ENCODE peak calls at places on chromosomes 3 and 15, in ten cellular contexts. G, M, U, Z, V, C, H, A, E and Q are unnamed samples.

GRCh38 chr3:79820089-79820488 is 52.3 kb upstream of the ROBO1 start:
- DNase-seq in V (no peak), E (no peak), G (no peak), C (no peak), H (no peak), A (no peak), U (no peak), Z (no peak), M (no peak), Q (no peak)

GRCh38 chr15:31347067-31347975 is 20.7 kb downstream of the KLF13 start:
- DNase-seq in C (no peak), G (no peak), V (no peak), E (no peak), Z (no peak), A (no peak), M (peak), U (peak), H (no peak), Q (no peak)

GRCh38 chr3:119408243-119408950 is 55.0 kb downstream of the TMEM39A start:
- DNase-seq in E (no peak), H (no peak), C (no peak), M (no peak), U (no peak), Z (no peak), G (no peak), V (no peak), A (no peak), Q (no peak)

GRCh38 chr15:33636234-33636633 is 325.5 kb downstream of the RYR3 start:
- DNase-seq in C (no peak), G (no peak), M (no peak), Z (no peak), E (no peak), V (no peak), H (no peak), U (no peak), A (no peak), Q (no peak)

GRCh38 chr3:31606453-31606852 is 73.7 kb downstream of the STT3B start:
- DNase-seq in U (no peak), E (no peak), H (no peak), G (no peak), V (no peak), M (no peak), C (no peak), A (no peak), Z (no peak), Q (no peak)

GRCh38 chr3:77780621-77781020 is 740.7 kb downstream of the ROBO2 start:
- DNase-seq in C (no peak), G (peak), M (no peak), H (no peak), V (no peak), E (no peak), Z (no peak), U (no peak), A (no peak), Q (no peak)

GRCh38 chr3:126245811-126246727 is 65.7 kb upstream of the ALDH1L1 start:
- DNase-seq in G (peak), C (peak), Z (no peak), V (peak), M (peak), H (no peak), E (peak), U (no peak), A (peak), Q (peak)

GRCh38 chr15:74055804-74056203 is 26.5 kb downstream of the GOLGA6A start:
- DNase-seq in A (no peak), E (no peak), V (no peak), H (no peak), Z (no peak), U (no peak), M (no peak), G (no peak), C (no peak), Q (no peak)

GRCh38 chr3:12353796-12354505 is 65.1 kb downstream of the PPARG start:
- DNase-seq in A (no peak), U (no peak), C (peak), E (no peak), G (no peak), M (no peak), V (no peak), H (no peak), Z (no peak), Q (no peak)

GRCh38 chr15:60830479-60830878 is 351.5 kb upstream of the ICE2 start:
- DNase-seq in V (no peak), Z (no peak), G (no peak), H (no peak), C (peak), A (no peak), U (no peak), E (no peak), M (no peak), Q (no peak)

GRCh38 chr15:69225355-69226027 is 65.1 kb downstream of the GLCE start:
- DNase-seq in Z (no peak), M (no peak), C (peak), E (no peak), H (peak), U (no peak), V (peak), A (peak), G (peak), Q (peak)

GRCh38 chr15:31297880-31298456 is 28.7 kb upstream of the KLF13 start:
- DNase-seq in M (no peak), Z (no peak), U (no peak), G (no peak), V (no peak), H (no peak), A (peak), C (no peak), E (no peak), Q (no peak)

GRCh38 chr3:97687734-97688133 is 76.8 kb upstream of the ARL6 start:
- DNase-seq in M (no peak), G (no peak), A (no peak), Z (no peak), C (no peak), V (no peak), E (no peak), U (no peak), H (no peak), Q (no peak)

GRCh38 chr3:141969711-141970110 is 93.3 kb downstream of the ATP1B3 start:
- DNase-seq in U (no peak), G (no peak), M (no peak), H (no peak), Z (no peak), A (no peak), C (no peak), E (no peak), V (no peak), Q (no peak)